ENCODE peak calls at places on chromosomes 11 and 22, in nine cellular contexts. U, I, L, W, M, A, N, G and X are unnamed samples.

GRCh38 chr11:133966924-133967598 is 10.3 kb upstream of the IGSF9B start:
- DNase-seq in A (peak), W (peak), N (peak), M (peak), I (peak), L (no peak), U (no peak), G (peak), X (no peak)

GRCh38 chr11:68963779-68964178 is 17.0 kb downstream of the MRGPRD start:
- DNase-seq in A (no peak), I (no peak), W (no peak), M (peak), U (no peak), N (peak), G (no peak), L (no peak), X (peak)

GRCh38 chr11:36292311-36292722 is 3.1 kb upstream of the COMMD9 start:
- DNase-seq in L (no peak), W (no peak), M (no peak), A (no peak), U (no peak), I (peak), G (peak), N (no peak), X (no peak)

GRCh38 chr11:118628432-118628831 is 21.0 kb downstream of the PHLDB1 start:
- DNase-seq in N (no peak), G (no peak), I (no peak), U (no peak), A (no peak), L (no peak), W (no peak), M (no peak), X (no peak)

GRCh38 chr22:19709063-19709769 is 5.1 kb upstream of the SEPTIN5 start:
- DNase-seq in G (no peak), I (no peak), N (peak), L (no peak), A (no peak), W (no peak), U (no peak), M (no peak), X (no peak)

GRCh38 chr22:27502327-27502726 is 299.2 kb downstream of the MN1 start:
- DNase-seq in W (no peak), A (no peak), I (no peak), M (no peak), U (no peak), L (no peak), N (no peak), G (no peak), X (no peak)

GRCh38 chr11:44849922-44850321 is 100.8 kb downstream of the TP53I11 start:
- DNase-seq in N (no peak), G (no peak), I (no peak), W (no peak), A (no peak), U (no peak), M (no peak), L (no peak), X (no peak)

GRCh38 chr11:69010964-69011623 is 2.0 kb downstream of the MRGPRF start:
- DNase-seq in N (peak), L (peak), W (peak), M (peak), A (peak), U (peak), G (no peak), I (peak), X (no peak)

GRCh38 chr11:83895516-83895915 is 609.3 kb upstream of the CCDC90B start:
- DNase-seq in L (no peak), A (no peak), M (no peak), I (no peak), G (no peak), N (no peak), W (no peak), U (no peak), X (no peak)

GRCh38 chr11:28525636-28526405 is 417.6 kb downstream of the METTL15 start:
- DNase-seq in M (no peak), I (no peak), U (no peak), N (no peak), G (no peak), A (no peak), W (peak), L (no peak), X (no peak)

GRCh38 chr11:28526406-28526751 is 418.2 kb downstream of the METTL15 start:
- DNase-seq in W (no peak), I (no peak), N (no peak), L (no peak), U (no peak), A (no peak), G (peak), M (no peak), X (no peak)

GRCh38 chr11:28521075-28521474 is 412.9 kb downstream of the METTL15 start:
- DNase-seq in N (no peak), L (no peak), M (no peak), U (no peak), I (no peak), A (no peak), W (no peak), G (no peak), X (no peak)

GRCh38 chr11:28520291-28520690 is 412.1 kb downstream of the METTL15 start:
- DNase-seq in W (no peak), L (no peak), N (no peak), M (no peak), A (no peak), G (no peak), U (no peak), I (no peak), X (no peak)

DNA sequence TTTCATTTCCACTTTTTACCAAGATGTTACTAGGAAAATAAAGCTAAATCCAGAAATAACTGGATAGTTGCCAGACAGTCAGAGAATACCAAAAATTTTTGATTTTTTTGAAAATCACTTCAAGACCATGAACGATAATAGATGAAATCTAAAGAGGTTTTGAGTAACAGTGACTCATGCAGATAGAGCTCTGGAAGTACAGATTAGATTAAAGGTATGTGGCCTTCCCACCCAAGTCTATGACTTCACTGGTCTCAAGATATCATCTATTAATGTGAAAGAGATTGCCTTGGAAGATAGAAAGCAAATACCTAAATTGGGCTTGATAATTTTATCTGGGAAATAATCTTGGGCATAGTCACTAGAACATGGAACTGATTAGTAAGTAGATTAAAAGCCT is 415.9 kb downstream of the METTL15 start:
- DNase-seq in W (no peak), A (no peak), N (no peak), U (no peak), L (no peak), I (no peak), M (no peak), G (no peak), X (no peak)
- TF ChIP-seq EP300 in W (no peak), A (no peak), N (no peak), U (no peak), L (no peak), I (no peak), M (no peak), G (no peak), X (no peak)

GRCh38 chr11:1072116-1072820 is 2.4 kb upstream of the MUC2 start:
- DNase-seq in N (peak), G (peak), W (peak), U (no peak), A (no peak), I (peak), L (no peak), M (no peak), X (no peak)
- TF ChIP-seq EP300 in N (no peak), G (peak), W (no peak), U (no peak), A (no peak), I (no peak), L (no peak), M (no peak), X (no peak)

DNA sequence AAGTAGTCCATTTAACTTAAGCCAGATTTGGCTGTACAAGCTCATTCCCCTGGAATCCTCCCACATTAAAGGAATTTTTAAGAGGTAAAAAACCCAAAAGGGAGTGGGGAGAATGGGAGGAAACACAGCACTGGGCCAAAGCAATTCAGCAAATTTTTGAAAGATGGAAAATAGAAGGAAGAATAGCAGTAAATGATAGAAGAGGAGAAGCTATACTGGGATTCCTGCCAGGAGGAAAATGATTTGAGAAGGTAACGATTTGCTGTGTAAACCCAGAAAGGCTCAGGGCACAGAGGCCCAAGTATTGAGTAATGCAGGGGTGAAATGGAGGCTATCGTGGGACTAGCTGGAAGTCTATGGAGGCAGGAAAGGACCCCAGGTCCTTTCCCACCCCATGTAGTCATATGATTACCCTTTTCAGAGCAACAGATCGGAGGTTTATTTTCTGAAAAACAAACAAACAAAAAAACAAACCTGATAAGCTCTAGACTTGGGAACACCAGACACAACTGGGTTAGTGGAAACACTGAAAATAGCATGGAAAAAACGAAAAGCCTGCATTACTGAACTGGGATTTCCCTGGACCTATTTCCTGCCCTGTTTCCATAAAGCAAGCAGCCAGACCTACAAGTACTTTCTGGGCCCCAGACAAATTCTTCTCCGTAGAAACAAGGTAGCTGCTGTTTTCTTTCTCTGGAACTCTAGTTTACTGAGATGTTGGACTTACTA is 140.0 kb downstream of the SWAP70 start:
- DNase-seq in N (no peak), I (no peak), L (no peak), U (no peak), A (no peak), W (no peak), G (no peak), M (no peak), X (no peak)
- TF ChIP-seq EP300 in N (no peak), I (no peak), L (no peak), U (no peak), A (no peak), W (no peak), G (no peak), M (no peak), X (no peak)

DNA sequence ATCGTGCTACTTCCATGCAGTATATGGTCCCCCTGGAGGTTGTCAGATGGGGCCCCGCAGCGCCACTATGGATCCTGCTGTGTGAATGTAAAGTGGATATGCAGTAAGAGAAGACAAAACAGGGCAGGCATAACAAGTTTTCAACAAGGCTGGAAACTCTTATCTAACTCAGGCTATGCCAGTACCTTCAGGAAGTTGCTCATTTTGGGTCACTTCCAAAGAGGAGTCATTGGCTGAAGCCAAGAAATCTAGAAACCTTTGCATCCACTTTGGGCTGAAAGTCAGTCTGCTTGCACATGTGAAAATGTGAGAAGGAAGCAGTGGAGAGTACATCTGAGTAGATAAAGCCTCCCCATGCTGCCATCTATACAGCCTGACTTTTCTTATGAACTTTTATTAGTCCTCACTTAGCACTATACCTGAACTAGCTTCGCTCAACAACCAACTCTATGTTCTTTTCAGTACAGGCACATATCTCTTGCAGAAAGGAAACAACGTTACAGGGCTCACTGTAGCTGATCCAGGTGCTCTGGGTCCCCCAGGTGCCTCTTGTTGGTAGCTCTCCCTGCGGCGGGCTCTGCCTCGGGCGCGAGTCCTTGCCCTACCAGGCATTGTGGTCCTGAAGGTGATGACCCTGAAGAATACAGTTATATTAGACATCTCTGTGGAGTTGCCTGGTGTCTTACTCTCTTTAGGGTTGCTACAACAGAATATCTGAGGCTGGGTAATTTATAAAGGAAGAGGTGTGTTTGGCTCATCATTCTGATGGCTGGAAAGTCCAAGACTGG is 12.4 kb downstream of the PIWIL3 start:
- DNase-seq in A (peak), I (no peak), N (no peak), G (no peak), W (no peak), U (no peak), L (no peak), M (no peak), X (no peak)
- TF ChIP-seq EP300 in A (no peak), I (no peak), N (no peak), G (no peak), W (no peak), U (no peak), L (no peak), M (no peak), X (no peak)

GRCh38 chr11:57376095-57376812 is 4.7 kb downstream of the PRG3 start:
- DNase-seq in W (no peak), N (no peak), G (no peak), A (no peak), I (no peak), M (no peak), L (no peak), U (no peak), X (no peak)
- TF ChIP-seq EP300 in W (no peak), N (no peak), G (no peak), A (no peak), I (no peak), M (no peak), L (no peak), U (no peak), X (no peak)

GRCh38 chr11:9263840-9264380 is 1.2 kb downstream of the DENND5A start:
- DNase-seq in A (no peak), I (no peak), L (no peak), W (no peak), G (peak), N (no peak), M (no peak), U (no peak), X (no peak)
- TF ChIP-seq EP300 in A (no peak), I (no peak), L (no peak), W (no peak), G (no peak), N (no peak), M (no peak), U (no peak), X (no peak)

DNA sequence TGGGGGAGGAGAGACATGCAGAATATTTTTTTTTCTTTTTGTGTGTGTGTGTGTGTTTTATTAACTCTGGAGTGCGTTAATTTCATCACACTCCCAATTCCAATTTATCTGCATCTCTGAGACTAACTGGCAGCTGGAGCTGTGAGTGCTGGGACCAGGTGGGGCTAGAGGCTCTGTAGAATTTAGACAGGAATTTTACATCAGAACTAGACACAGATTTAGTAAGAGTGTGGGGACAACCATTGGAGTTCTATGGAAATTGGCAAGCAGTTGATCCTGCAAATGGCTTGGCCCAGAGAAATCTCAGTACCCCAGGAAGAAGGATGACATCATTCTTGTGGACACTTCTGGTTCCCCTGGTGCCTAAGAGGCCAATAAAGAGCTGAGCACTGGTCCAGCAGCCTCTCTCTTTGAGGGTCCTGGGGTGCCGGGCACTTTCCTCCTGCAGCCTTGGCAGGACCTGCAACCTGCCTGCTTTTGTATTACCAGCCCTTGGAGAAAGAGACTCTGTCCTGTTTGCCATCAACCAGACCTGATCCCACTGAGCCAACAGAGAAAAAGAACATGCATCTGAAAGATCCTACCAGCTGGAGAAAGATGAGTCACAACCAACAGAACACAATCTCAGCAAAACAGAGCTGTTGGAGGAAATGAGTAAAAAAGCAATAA is 320.9 kb downstream of the DDX10 start:
- DNase-seq in U (no peak), M (no peak), A (no peak), G (no peak), I (no peak), L (no peak), W (no peak), N (no peak), X (no peak)
- TF ChIP-seq EP300 in U (no peak), M (no peak), A (no peak), G (no peak), I (no peak), L (no peak), W (no peak), N (no peak), X (no peak)